ENCODE peak calls at places on chromosomes 6 and 20, in ten cellular contexts. One of them, this sample, is unnamed.

GRCh38 chr20:61871160-61871559 is 194.5 kb downstream of the TAF4 start:
- DNase-seq in fibroblast of lung: no peak
- DNase-seq in HFF-Myc: no peak
- DNase-seq in AG09309: no peak
- DNase-seq in AG09319: no peak
- DNase-seq in tibial nerve: no peak
- DNase-seq in progenitor cell of endocrine pancreas: no peak
- DNase-seq in WTC11: no peak
- DNase-seq in brain microvascular endothelial cell: no peak
- DNase-seq in heart left ventricle: no peak
- DNase-seq in this sample: no peak

GRCh38 chr6:42758756-42759430 is 13.0 kb upstream of the TBCC start:
- DNase-seq in HFF-Myc: no peak
- DNase-seq in progenitor cell of endocrine pancreas: no peak
- DNase-seq in fibroblast of lung: no peak
- DNase-seq in AG09309: no peak
- DNase-seq in heart left ventricle: no peak
- DNase-seq in WTC11: no peak
- DNase-seq in AG09319: no peak
- DNase-seq in brain microvascular endothelial cell: no peak
- DNase-seq in tibial nerve: no peak
- DNase-seq in this sample: no peak

GRCh38 chr6:46876126-46876525 is 45.6 kb downstream of the ADGRF5 start:
- DNase-seq in tibial nerve: no peak
- DNase-seq in WTC11: peak
- DNase-seq in AG09309: no peak
- DNase-seq in brain microvascular endothelial cell: no peak
- DNase-seq in heart left ventricle: peak
- DNase-seq in progenitor cell of endocrine pancreas: no peak
- DNase-seq in AG09319: no peak
- DNase-seq in fibroblast of lung: peak
- DNase-seq in HFF-Myc: peak
- DNase-seq in this sample: no peak

GRCh38 chr6:34331361-34332050 is 61.0 kb downstream of the NUDT3 start:
- DNase-seq in AG09309: no peak
- DNase-seq in brain microvascular endothelial cell: peak
- DNase-seq in heart left ventricle: no peak
- DNase-seq in progenitor cell of endocrine pancreas: no peak
- DNase-seq in WTC11: no peak
- DNase-seq in fibroblast of lung: no peak
- DNase-seq in AG09319: no peak
- DNase-seq in tibial nerve: no peak
- DNase-seq in HFF-Myc: no peak
- DNase-seq in this sample: no peak

GRCh38 chr20:64180673-64181072 is 16.4 kb downstream of the MYT1 start:
- DNase-seq in tibial nerve: no peak
- DNase-seq in brain microvascular endothelial cell: no peak
- DNase-seq in HFF-Myc: no peak
- DNase-seq in AG09309: no peak
- DNase-seq in progenitor cell of endocrine pancreas: no peak
- DNase-seq in fibroblast of lung: no peak
- DNase-seq in WTC11: no peak
- DNase-seq in heart left ventricle: no peak
- DNase-seq in AG09319: no peak
- DNase-seq in this sample: no peak

GRCh38 chr6:147389463-147389862 is 119.0 kb upstream of the SAMD5 start:
- DNase-seq in HFF-Myc: no peak
- DNase-seq in WTC11: no peak
- DNase-seq in AG09319: no peak
- DNase-seq in heart left ventricle: no peak
- DNase-seq in brain microvascular endothelial cell: no peak
- DNase-seq in tibial nerve: no peak
- DNase-seq in progenitor cell of endocrine pancreas: no peak
- DNase-seq in AG09309: no peak
- DNase-seq in fibroblast of lung: no peak
- DNase-seq in this sample: no peak

GRCh38 chr6:169853196-169854082 is 102.0 kb downstream of the ERMARD start:
- DNase-seq in fibroblast of lung: no peak
- DNase-seq in AG09309: no peak
- DNase-seq in tibial nerve: no peak
- DNase-seq in HFF-Myc: no peak
- DNase-seq in progenitor cell of endocrine pancreas: no peak
- DNase-seq in AG09319: no peak
- DNase-seq in WTC11: no peak
- DNase-seq in brain microvascular endothelial cell: no peak
- DNase-seq in heart left ventricle: no peak
- DNase-seq in this sample: no peak

GRCh38 chr20:47544240-47544639 is 42.6 kb downstream of the NCOA3 start:
- DNase-seq in AG09319: no peak
- DNase-seq in WTC11: no peak
- DNase-seq in HFF-Myc: no peak
- DNase-seq in progenitor cell of endocrine pancreas: no peak
- DNase-seq in fibroblast of lung: peak
- DNase-seq in AG09309: no peak
- DNase-seq in brain microvascular endothelial cell: peak
- DNase-seq in tibial nerve: no peak
- DNase-seq in heart left ventricle: no peak
- DNase-seq in this sample: no peak

GRCh38 chr20:41072099-41072798 is 43.6 kb downstream of the TOP1 start:
- DNase-seq in HFF-Myc: peak
- DNase-seq in WTC11: no peak
- DNase-seq in AG09319: peak
- DNase-seq in fibroblast of lung: peak
- DNase-seq in AG09309: peak
- DNase-seq in progenitor cell of endocrine pancreas: no peak
- DNase-seq in heart left ventricle: no peak
- DNase-seq in brain microvascular endothelial cell: peak
- DNase-seq in tibial nerve: no peak
- DNase-seq in this sample: no peak

GRCh38 chr6:163338671-163339405 is 75.7 kb upstream of the QKI start:
- DNase-seq in brain microvascular endothelial cell: peak
- DNase-seq in AG09319: no peak
- DNase-seq in fibroblast of lung: peak
- DNase-seq in progenitor cell of endocrine pancreas: no peak
- DNase-seq in HFF-Myc: no peak
- DNase-seq in WTC11: no peak
- DNase-seq in tibial nerve: no peak
- DNase-seq in AG09309: no peak
- DNase-seq in heart left ventricle: peak
- DNase-seq in this sample: no peak

GRCh38 chr20:60254901-60255411 is 296.7 kb downstream of the CDH26 start:
- DNase-seq in heart left ventricle: no peak
- DNase-seq in AG09319: peak
- DNase-seq in HFF-Myc: no peak
- DNase-seq in AG09309: peak
- DNase-seq in fibroblast of lung: peak
- DNase-seq in brain microvascular endothelial cell: peak
- DNase-seq in progenitor cell of endocrine pancreas: no peak
- DNase-seq in tibial nerve: no peak
- DNase-seq in WTC11: no peak
- DNase-seq in this sample: no peak

GRCh38 chr6:1024587-1024986 is 287.3 kb upstream of the FOXQ1 start:
- DNase-seq in brain microvascular endothelial cell: peak
- DNase-seq in WTC11: no peak
- DNase-seq in AG09319: peak
- DNase-seq in tibial nerve: no peak
- DNase-seq in progenitor cell of endocrine pancreas: no peak
- DNase-seq in heart left ventricle: no peak
- DNase-seq in HFF-Myc: peak
- DNase-seq in AG09309: peak
- DNase-seq in fibroblast of lung: peak
- DNase-seq in this sample: no peak

DNA sequence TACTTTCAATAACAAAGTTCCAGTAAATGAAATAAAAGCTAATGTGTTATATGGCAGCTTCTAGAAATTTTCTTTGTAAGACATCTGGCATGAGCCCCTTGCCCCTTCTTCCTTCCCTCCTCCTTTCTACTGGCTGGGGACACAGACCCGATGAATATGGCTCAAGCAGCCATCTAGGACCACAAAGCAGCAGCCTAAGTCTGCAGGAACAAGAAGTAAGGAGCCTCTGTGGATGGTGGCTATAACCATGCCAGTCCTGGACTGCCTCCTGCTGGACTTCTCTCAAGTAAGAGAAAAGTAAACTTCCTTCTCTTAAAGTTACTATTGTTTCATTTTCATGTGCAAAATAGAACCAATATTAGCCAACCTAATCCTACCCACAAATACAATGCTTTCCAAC is 114.9 kb upstream of the DST start:
- DNase-seq in tibial nerve: no peak
- DNase-seq in fibroblast of lung: peak
- DNase-seq in HFF-Myc: no peak
- DNase-seq in AG09319: no peak
- DNase-seq in progenitor cell of endocrine pancreas: no peak
- DNase-seq in heart left ventricle: no peak
- DNase-seq in brain microvascular endothelial cell: no peak
- DNase-seq in WTC11: no peak
- DNase-seq in AG09309: no peak
- DNase-seq in this sample: no peak
- TF ChIP-seq CTCF in tibial nerve: no peak
- TF ChIP-seq CTCF in fibroblast of lung: peak
- TF ChIP-seq CTCF in HFF-Myc: peak
- TF ChIP-seq CTCF in AG09319: peak
- TF ChIP-seq CTCF in progenitor cell of endocrine pancreas: peak
- TF ChIP-seq CTCF in heart left ventricle: peak
- TF ChIP-seq CTCF in brain microvascular endothelial cell: peak
- TF ChIP-seq CTCF in WTC11: no peak
- TF ChIP-seq CTCF in AG09309: peak
- TF ChIP-seq CTCF in this sample: peak

GRCh38 chr20:33113387-33113908 is 34.0 kb downstream of the BPIFB4 start:
- DNase-seq in brain microvascular endothelial cell: no peak
- DNase-seq in AG09309: no peak
- DNase-seq in heart left ventricle: no peak
- DNase-seq in fibroblast of lung: no peak
- DNase-seq in HFF-Myc: no peak
- DNase-seq in AG09319: no peak
- DNase-seq in WTC11: no peak
- DNase-seq in tibial nerve: no peak
- DNase-seq in progenitor cell of endocrine pancreas: no peak
- DNase-seq in this sample: no peak
- TF ChIP-seq CTCF in brain microvascular endothelial cell: no peak
- TF ChIP-seq CTCF in AG09309: no peak
- TF ChIP-seq CTCF in heart left ventricle: no peak
- TF ChIP-seq CTCF in fibroblast of lung: no peak
- TF ChIP-seq CTCF in HFF-Myc: no peak
- TF ChIP-seq CTCF in AG09319: no peak
- TF ChIP-seq CTCF in WTC11: no peak
- TF ChIP-seq CTCF in tibial nerve: no peak
- TF ChIP-seq CTCF in progenitor cell of endocrine pancreas: no peak
- TF ChIP-seq CTCF in this sample: no peak

GRCh38 chr20:21238818-21239530 is 64.2 kb upstream of the XRN2 start:
- DNase-seq in AG09309: no peak
- DNase-seq in heart left ventricle: no peak
- DNase-seq in fibroblast of lung: no peak
- DNase-seq in AG09319: no peak
- DNase-seq in WTC11: no peak
- DNase-seq in tibial nerve: no peak
- DNase-seq in brain microvascular endothelial cell: no peak
- DNase-seq in HFF-Myc: no peak
- DNase-seq in progenitor cell of endocrine pancreas: no peak
- DNase-seq in this sample: no peak

GRCh38 chr20:21241400-21241799 is 61.7 kb upstream of the XRN2 start:
- DNase-seq in AG09319: no peak
- DNase-seq in WTC11: no peak
- DNase-seq in heart left ventricle: no peak
- DNase-seq in HFF-Myc: no peak
- DNase-seq in brain microvascular endothelial cell: no peak
- DNase-seq in fibroblast of lung: no peak
- DNase-seq in AG09309: no peak
- DNase-seq in tibial nerve: no peak
- DNase-seq in progenitor cell of endocrine pancreas: no peak
- DNase-seq in this sample: no peak

GRCh38 chr20:21237956-21238355 is 65.2 kb upstream of the XRN2 start:
- DNase-seq in progenitor cell of endocrine pancreas: no peak
- DNase-seq in fibroblast of lung: peak
- DNase-seq in WTC11: no peak
- DNase-seq in AG09309: no peak
- DNase-seq in AG09319: no peak
- DNase-seq in tibial nerve: no peak
- DNase-seq in heart left ventricle: no peak
- DNase-seq in brain microvascular endothelial cell: no peak
- DNase-seq in HFF-Myc: no peak
- DNase-seq in this sample: no peak

GRCh38 chr20:21238400-21238799 is 64.7 kb upstream of the XRN2 start:
- DNase-seq in AG09319: no peak
- DNase-seq in WTC11: no peak
- DNase-seq in HFF-Myc: no peak
- DNase-seq in AG09309: no peak
- DNase-seq in heart left ventricle: no peak
- DNase-seq in brain microvascular endothelial cell: no peak
- DNase-seq in tibial nerve: no peak
- DNase-seq in progenitor cell of endocrine pancreas: no peak
- DNase-seq in fibroblast of lung: no peak
- DNase-seq in this sample: no peak

GRCh38 chr20:21240394-21240793 is 62.7 kb upstream of the XRN2 start:
- DNase-seq in WTC11: peak
- DNase-seq in fibroblast of lung: no peak
- DNase-seq in HFF-Myc: no peak
- DNase-seq in AG09309: no peak
- DNase-seq in heart left ventricle: no peak
- DNase-seq in AG09319: no peak
- DNase-seq in brain microvascular endothelial cell: no peak
- DNase-seq in tibial nerve: no peak
- DNase-seq in progenitor cell of endocrine pancreas: no peak
- DNase-seq in this sample: no peak
- TF ChIP-seq CTCF in WTC11: no peak
- TF ChIP-seq CTCF in fibroblast of lung: no peak
- TF ChIP-seq CTCF in HFF-Myc: no peak
- TF ChIP-seq CTCF in AG09309: no peak
- TF ChIP-seq CTCF in heart left ventricle: no peak
- TF ChIP-seq CTCF in AG09319: no peak
- TF ChIP-seq CTCF in brain microvascular endothelial cell: no peak
- TF ChIP-seq CTCF in tibial nerve: no peak
- TF ChIP-seq CTCF in progenitor cell of endocrine pancreas: peak
- TF ChIP-seq CTCF in this sample: no peak

DNA sequence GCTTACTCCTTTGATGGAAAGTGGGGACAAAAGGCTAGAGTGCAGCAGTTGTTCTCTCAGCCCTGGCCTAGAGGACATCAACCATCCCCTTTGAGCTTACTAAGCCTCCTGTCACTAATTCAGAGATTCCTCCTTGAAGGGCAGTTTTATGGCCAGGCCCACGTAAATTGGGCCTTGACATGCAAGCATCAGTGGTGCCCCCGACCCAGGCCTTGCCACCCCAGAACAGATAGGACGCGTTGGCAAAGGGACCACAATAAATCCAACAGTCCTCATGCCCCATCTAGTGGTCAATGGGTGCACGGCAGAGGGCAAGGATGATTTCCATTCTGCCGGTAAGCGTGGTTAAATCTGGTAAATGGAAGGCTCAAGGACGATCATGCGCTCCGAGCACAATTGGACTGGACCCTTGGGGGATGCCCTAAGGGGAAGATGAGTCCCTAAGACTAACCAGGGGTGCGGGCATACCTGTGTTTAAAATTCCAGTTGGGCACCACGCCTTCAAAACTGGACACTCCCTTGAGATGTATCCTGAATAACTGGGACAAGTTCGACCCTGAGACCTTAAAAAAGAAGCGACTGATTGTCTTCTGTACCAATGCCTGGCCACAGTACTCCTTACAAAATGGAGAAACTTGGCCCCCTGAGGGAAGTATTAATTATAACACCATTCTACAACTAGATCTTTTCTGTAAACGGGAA is 32.6 kb downstream of the CEP85L start:
- DNase-seq in HFF-Myc: peak
- DNase-seq in progenitor cell of endocrine pancreas: peak
- DNase-seq in brain microvascular endothelial cell: peak
- DNase-seq in AG09319: no peak
- DNase-seq in fibroblast of lung: peak
- DNase-seq in tibial nerve: peak
- DNase-seq in WTC11: peak
- DNase-seq in heart left ventricle: peak
- DNase-seq in AG09309: no peak
- DNase-seq in this sample: peak
- TF ChIP-seq CTCF in HFF-Myc: peak
- TF ChIP-seq CTCF in progenitor cell of endocrine pancreas: peak
- TF ChIP-seq CTCF in brain microvascular endothelial cell: peak
- TF ChIP-seq CTCF in AG09319: peak
- TF ChIP-seq CTCF in fibroblast of lung: peak
- TF ChIP-seq CTCF in tibial nerve: peak
- TF ChIP-seq CTCF in WTC11: peak
- TF ChIP-seq CTCF in heart left ventricle: peak
- TF ChIP-seq CTCF in AG09309: peak
- TF ChIP-seq CTCF in this sample: peak

This sample was measured in neural crest cell.